ENCODE peak calls at places on chromosomes 1 and 21, in ten cellular contexts. Z, D, N, Q, E, W, P, K, G and A are unnamed samples.

GRCh38 chr1:185238447-185238846 is 78.6 kb downstream of the IVNS1ABP start:
- DNase-seq in N (no peak), D (no peak), E (no peak), G (no peak), Z (no peak), Q (peak), K (no peak), P (no peak), W (peak), A (no peak)

GRCh38 chr1:40155910-40156309 is 5.3 kb upstream of the RLF start:
- DNase-seq in Z (no peak), K (no peak), P (no peak), E (no peak), W (no peak), N (no peak), G (no peak), Q (no peak), D (no peak), A (no peak)

GRCh38 chr1:179953974-179954493 is 576 bp upstream of the CEP350 start:
- DNase-seq in E (no peak), Z (peak), G (no peak), Q (peak), N (peak), D (peak), K (peak), W (no peak), P (peak), A (peak)

GRCh38 chr1:158040323-158040722 is 46.9 kb downstream of the KIRREL1 start:
- DNase-seq in E (no peak), Z (no peak), D (no peak), K (no peak), G (no peak), N (no peak), W (no peak), P (no peak), Q (no peak), A (no peak)

GRCh38 chr1:66271216-66271903 is 262.6 kb upstream of the SGIP1 start:
- DNase-seq in Q (peak), E (peak), D (peak), K (no peak), Z (peak), G (peak), P (peak), N (no peak), W (peak), A (peak)

GRCh38 chr1:162612606-162613400 is 19.5 kb upstream of the DDR2 start:
- DNase-seq in P (no peak), G (no peak), E (no peak), W (no peak), Z (no peak), D (no peak), Q (no peak), N (no peak), K (no peak), A (no peak)

GRCh38 chr1:194194724-194195123 is 1008.3 kb upstream of the B3GALT2 start:
- DNase-seq in G (no peak), Q (no peak), K (no peak), E (no peak), D (peak), Z (no peak), N (no peak), W (no peak), P (no peak), A (no peak)

GRCh38 chr1:170402451-170403311 is 129.3 kb upstream of the GORAB start:
- DNase-seq in Z (no peak), G (no peak), E (no peak), W (no peak), D (no peak), Q (no peak), N (no peak), K (no peak), P (no peak), A (no peak)

GRCh38 chr1:54559771-54560231 is 11.8 kb downstream of the ACOT11 start:
- DNase-seq in Q (no peak), G (peak), K (no peak), E (no peak), W (no peak), P (peak), D (no peak), Z (no peak), N (no peak), A (no peak)

GRCh38 chr1:183841950-183842816 is 37.3 kb downstream of the RGL1 start:
- DNase-seq in E (no peak), Z (peak), D (peak), G (no peak), W (no peak), K (peak), P (peak), Q (no peak), N (no peak), A (peak)

GRCh38 chr21:31243611-31244010 is 100.5 kb downstream of the TIAM1 start:
- DNase-seq in W (no peak), G (no peak), N (no peak), Q (no peak), K (no peak), Z (no peak), P (no peak), E (no peak), D (no peak), A (no peak)

GRCh38 chr1:203462878-203463277 is 12.7 kb upstream of the PRELP start:
- DNase-seq in W (no peak), D (peak), Z (no peak), K (no peak), G (no peak), Q (no peak), N (no peak), E (no peak), P (no peak), A (no peak)

GRCh38 chr1:111792249-111792648 is 36.5 kb downstream of the DDX20 start:
- DNase-seq in Z (no peak), P (no peak), N (no peak), E (no peak), Q (peak), D (peak), G (no peak), W (no peak), K (no peak), A (peak)

GRCh38 chr1:75265792-75266191 is 131.6 kb downstream of the LHX8 start:
- DNase-seq in N (no peak), W (no peak), Z (no peak), K (no peak), Q (peak), G (no peak), E (no peak), P (no peak), D (peak), A (peak)

GRCh38 chr1:165408518-165408917 is 36.4 kb downstream of the RXRG start:
- DNase-seq in P (no peak), G (no peak), K (no peak), Z (no peak), Q (peak), N (no peak), D (peak), E (peak), W (no peak), A (peak)

GRCh38 chr1:67682659-67683197 is 2.3 kb upstream of the GADD45A start:
- DNase-seq in D (peak), W (no peak), G (no peak), Z (no peak), N (no peak), K (no peak), P (peak), E (no peak), Q (no peak), A (no peak)

GRCh38 chr1:36857761-36858160 is 176.6 kb downstream of the GRIK3 start:
- DNase-seq in D (no peak), Z (no peak), P (no peak), E (no peak), W (no peak), N (no peak), K (no peak), Q (no peak), G (no peak), A (no peak)

GRCh38 chr1:37951041-37951782 is 4.4 kb upstream of the INPP5B start:
- DNase-seq in N (no peak), Q (no peak), E (no peak), P (peak), G (no peak), W (no peak), K (no peak), Z (no peak), D (no peak), A (no peak)

GRCh38 chr1:150621497-150622113 is 7.8 kb downstream of the ENSA start:
- DNase-seq in D (no peak), N (peak), P (peak), K (peak), Z (peak), Q (peak), W (peak), E (peak), G (no peak), A (peak)

GRCh38 chr21:45386336-45386727 is 18.6 kb upstream of the COL18A1 start:
- DNase-seq in Z (no peak), D (no peak), P (no peak), K (no peak), G (peak), W (no peak), Q (no peak), N (no peak), E (peak), A (no peak)

GRCh38 chr1:26016258-26016943 is 5.2 kb upstream of the EXTL1 start:
- DNase-seq in E (no peak), W (no peak), G (no peak), D (no peak), P (no peak), K (no peak), Q (no peak), Z (no peak), N (no peak), A (peak)

GRCh38 chr1:41425369-41425768 is 59.1 kb downstream of the EDN2 start:
- DNase-seq in W (no peak), Z (no peak), G (no peak), D (no peak), P (no peak), K (no peak), E (no peak), Q (no peak), N (no peak), A (no peak)

GRCh38 chr1:97451944-97452343 is 468.9 kb downstream of the DPYD start:
- DNase-seq in N (no peak), E (no peak), W (no peak), Z (no peak), Q (no peak), G (no peak), K (no peak), D (no peak), P (no peak), A (no peak)

GRCh38 chr1:24389231-24389678 is 24.3 kb downstream of the STPG1 start:
- DNase-seq in N (no peak), G (no peak), Z (no peak), E (no peak), K (no peak), W (no peak), P (no peak), D (no peak), Q (no peak), A (no peak)